ENCODE peak calls at places on chromosomes 11 and 22, in four cellular contexts. T is WTC11, K is GM12878, L is K562. U is an unnamed sample.

GRCh38 chr11:111604392-111605009 is 2.3 kb downstream of the SIK2 start:
- DNase-seq in T (no peak), K (peak), L (peak), U (peak)

GRCh38 chr11:16782226-16782919 is 43.9 kb downstream of the C11orf58 start:
- DNase-seq in L (no peak), K (no peak), T (no peak), U (no peak)

GRCh38 chr22:39469681-39470461 is 13.1 kb downstream of the MGAT3 start:
- DNase-seq in T (no peak), L (no peak), K (no peak), U (peak)

GRCh38 chr22:38284042-38284402 is 11.2 kb upstream of the TMEM184B start:
- DNase-seq in T (no peak), K (no peak), L (no peak), U (no peak)

GRCh38 chr11:68946416-68947090 is 34.2 kb downstream of the MRGPRD start:
- DNase-seq in T (no peak), K (no peak), L (no peak), U (peak)

GRCh38 chr22:24427500-24428164 is at the start of gene ADORA2A:
- DNase-seq in T (no peak), L (no peak), K (peak), U (peak)

GRCh38 chr11:117832511-117832910 is 8.0 kb upstream of the FXYD2 start:
- DNase-seq in K (no peak), L (no peak), T (no peak), U (no peak)

GRCh38 chr11:110031171-110031570 is 62.0 kb upstream of the ZC3H12C start:
- DNase-seq in L (no peak), K (no peak), T (no peak), U (no peak)

GRCh38 chr22:19723165-19723989 is at the start of gene GP1BB:
- DNase-seq in L (peak), K (no peak), T (peak), U (no peak)

GRCh38 chr11:35662061-35662648 is 420 bp upstream of the TRIM44 start:
- DNase-seq in L (no peak), T (no peak), K (peak), U (peak)

GRCh38 chr11:118922745-118923627 is 2.7 kb downstream of the BCL9L start:
- DNase-seq in T (no peak), L (no peak), K (no peak), U (peak)

GRCh38 chr11:2562181-2562581 is 117.4 kb downstream of the KCNQ1 start:
- DNase-seq in L (no peak), K (no peak), T (peak), U (no peak)

GRCh38 chr22:32837142-32837541 is 35.6 kb downstream of the TIMP3 start:
- DNase-seq in L (no peak), T (no peak), K (no peak), U (no peak)

GRCh38 chr11:107999759-108000455 is 8.8 kb upstream of the CUL5 start:
- DNase-seq in K (peak), L (peak), T (peak), U (peak)

GRCh38 chr22:17257091-17257490 is 37.9 kb upstream of the ADA2 start:
- DNase-seq in T (peak), K (no peak), L (no peak), U (no peak)

GRCh38 chr11:23423119-23423518 is 562.8 kb upstream of the CCDC179 start:
- DNase-seq in T (no peak), L (no peak), K (no peak), U (no peak)

GRCh38 chr11:123839131-123839530 is 33.0 kb upstream of the OR6M1 start:
- DNase-seq in T (no peak), L (no peak), K (no peak), U (no peak)

GRCh38 chr11:119651802-119652584 is 77.0 kb downstream of the NECTIN1 start:
- DNase-seq in K (no peak), L (no peak), T (peak), U (no peak)

GRCh38 chr22:37589607-37590006 is 9.7 kb upstream of the LGALS2 start:
- DNase-seq in L (no peak), T (no peak), K (no peak), U (no peak)

GRCh38 chr11:67114275-67114896 is 4.7 kb upstream of the KDM2A start:
- DNase-seq in T (no peak), L (no peak), K (no peak), U (no peak)

GRCh38 chr11:125141686-125142535 is 22.6 kb upstream of the PKNOX2 start:
- DNase-seq in T (peak), L (peak), K (no peak), U (peak)

GRCh38 chr11:18394928-18395734 is 768 bp downstream of the LDHA start:
- DNase-seq in L (peak), T (no peak), K (no peak), U (peak)

GRCh38 chr11:132253469-132254264 is 883.3 kb downstream of the NTM start:
- DNase-seq in T (no peak), K (no peak), L (no peak), U (no peak)

GRCh38 chr22:28882545-28882877 is 861 bp upstream of the ZNRF3 start:
- DNase-seq in K (no peak), T (no peak), L (peak), U (peak)

GRCh38 chr11:80096736-80097135 is 655.9 kb upstream of the TENM4 start:
- DNase-seq in L (no peak), K (no peak), T (no peak), U (no peak)

GRCh38 chr11:126755494-126755893 is 245.1 kb downstream of the KIRREL3 start:
- DNase-seq in K (no peak), L (no peak), T (no peak), U (no peak)

GRCh38 chr22:32910358-32910757 is 108.9 kb downstream of the TIMP3 start:
- DNase-seq in T (no peak), K (no peak), L (no peak), U (no peak)

GRCh38 chr22:46033256-46034200 is 56.6 kb upstream of the WNT7B start:
- DNase-seq in T (peak), L (no peak), K (no peak), U (no peak)

GRCh38 chr22:49081926-49082325 is 745.7 kb downstream of the BRD1 start:
- DNase-seq in T (no peak), K (no peak), L (no peak), U (no peak)
- TF ChIP-seq USF1 in T (no peak), K (no peak), L (no peak), U (no peak)

DNA sequence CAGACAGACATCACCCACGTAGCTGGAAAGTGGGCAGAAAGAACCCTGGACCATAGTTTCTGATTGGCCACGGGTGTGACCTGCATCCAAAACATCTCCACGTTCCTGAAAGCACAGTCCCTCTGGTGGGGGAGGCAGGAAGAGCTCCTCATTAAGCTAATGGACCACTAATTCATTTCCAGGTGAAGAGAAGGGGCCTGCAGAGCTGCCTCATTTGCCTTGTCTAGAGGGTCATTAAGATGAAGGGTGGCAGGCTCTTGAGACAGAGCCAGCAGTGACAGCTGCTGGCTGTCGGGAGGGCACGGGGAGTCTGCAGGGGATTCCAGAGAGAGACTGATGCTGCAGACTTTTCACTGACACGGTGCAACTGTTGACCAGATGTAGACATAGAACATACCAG is 149.6 kb upstream of the OPCML start:
- DNase-seq in K (no peak), T (peak), L (no peak), U (peak)
- TF ChIP-seq USF1 in K (no peak), T (no peak), L (no peak), U (no peak)

GRCh38 chr11:27201454-27202302 is 161.1 kb downstream of the BBOX1 start:
- DNase-seq in K (no peak), L (peak), T (no peak), U (peak)
- TF ChIP-seq USF1 in K (no peak), L (no peak), T (no peak), U (no peak)

GRCh38 chr11:112694813-112695212 is 266.4 kb upstream of the NCAM1 start:
- DNase-seq in T (no peak), K (no peak), L (no peak), U (no peak)
- TF ChIP-seq USF1 in T (no peak), K (no peak), L (no peak), U (no peak)

GRCh38 chr22:23233084-23233501 is 52.8 kb downstream of the BCR start:
- DNase-seq in L (no peak), K (no peak), T (no peak), U (peak)
- TF ChIP-seq USF1 in L (no peak), K (no peak), T (no peak), U (no peak)

GRCh38 chr11:71251159-71251721 is 1.1 kb downstream of the SHANK2 start:
- DNase-seq in K (no peak), T (no peak), L (no peak), U (peak)
- TF ChIP-seq USF1 in K (no peak), T (no peak), L (no peak), U (no peak)

U was measured in SK-N-SH.